ENCODE peak calls at places on chromosomes 16 and 17, in seven cellular contexts. Z, P, U, Q, G, O and N are unnamed samples.

GRCh38 chr17:17036520-17036998 is 5.7 kb upstream of the MPRIP start:
- DNase-seq in Z (no peak), P (no peak), U (peak; percentile 67), Q (no peak), G (no peak), O (no peak), N (no peak)

GRCh38 chr17:80545499-80545826 is 825 bp downstream of the RPTOR start:
- DNase-seq in Z (no peak), P (no peak), U (no peak), Q (no peak), G (peak; percentile 39), O (no peak), N (no peak)

GRCh38 chr17:48930435-48930873 is 14.2 kb downstream of the SNF8 start:
- DNase-seq in Z (no peak), P (no peak), U (no peak), Q (no peak), G (no peak), O (no peak), N (no peak)

GRCh38 chr16:76535-77272 is 1.3 kb upstream of the MPG start:
- DNase-seq in Z (peak; percentile 89), P (no peak), U (peak; percentile 88), Q (peak; percentile 88), G (peak; percentile 64), O (no peak), N (no peak)

GRCh38 chr17:31690118-31690517 is 168.9 kb downstream of the COPRS start:
- DNase-seq in Z (no peak), P (no peak), U (no peak), Q (no peak), G (no peak), O (no peak), N (no peak)

GRCh38 chr17:45223541-45224528 is 2.1 kb downstream of the FMNL1 start:
- DNase-seq in Z (no peak), P (no peak), U (no peak), Q (no peak), G (no peak), O (no peak), N (no peak)

GRCh38 chr17:1617620-1618174 is 10.9 kb downstream of the SLC43A2 start:
- DNase-seq in Z (no peak), P (no peak), U (peak; percentile 28), Q (no peak), G (peak; percentile 49), O (peak; percentile 65), N (no peak)

GRCh38 chr16:78122774-78123315 is 23.4 kb downstream of the WWOX start:
- DNase-seq in Z (no peak), P (no peak), U (no peak), Q (no peak), G (peak; percentile 41), O (peak; percentile 11), N (peak; percentile 47)

GRCh38 chr17:30449480-30449879 is 27.7 kb upstream of the GOSR1 start:
- DNase-seq in Z (no peak), P (no peak), U (peak; percentile 26), Q (no peak), G (no peak), O (no peak), N (no peak)

GRCh38 chr17:9211133-9211765 is 189.9 kb downstream of the NTN1 start:
- DNase-seq in Z (peak; percentile 27), P (no peak), U (no peak), Q (no peak), G (no peak), O (no peak), N (no peak)

GRCh38 chr16:9447195-9447551 is 355.7 kb downstream of the HAPSTR1 start:
- DNase-seq in Z (no peak), P (no peak), U (no peak), Q (peak; percentile 74), G (no peak), O (no peak), N (no peak)

GRCh38 chr17:332558-333322 is 19.9 kb downstream of the RPH3AL start:
- DNase-seq in Z (peak; percentile 82), P (no peak), U (peak; percentile 23), Q (no peak), G (no peak), O (peak; percentile 18), N (no peak)

GRCh38 chr16:53031323-53031942 is 21.3 kb downstream of the CHD9NB start:
- DNase-seq in Z (no peak), P (no peak), U (no peak), Q (no peak), G (peak; percentile 31), O (no peak), N (no peak)

GRCh38 chr16:89104930-89105571 is 11.4 kb downstream of the ACSF3 start:
- DNase-seq in Z (peak; percentile 60), P (no peak), U (no peak), Q (no peak), G (no peak), O (no peak), N (peak; percentile 87)

GRCh38 chr16:30997887-30998711 is 12.3 kb downstream of the STX1B start:
- DNase-seq in Z (no peak), P (no peak), U (no peak), Q (no peak), G (peak; percentile 92), O (no peak), N (no peak)

GRCh38 chr16:77298638-77299360 is 99.6 kb downstream of the SYCE1L start:
- DNase-seq in Z (no peak), P (no peak), U (peak; percentile 45), Q (no peak), G (peak; percentile 63), O (peak; percentile 89), N (no peak)

GRCh38 chr17:82520041-82520910 is 744 bp downstream of the FOXK2 start:
- DNase-seq in Z (peak; percentile 80), P (peak; percentile 58), U (no peak), Q (peak; percentile 20), G (no peak), O (no peak), N (peak; percentile 45)

GRCh38 chr17:19672009-19672837 is 23.7 kb downstream of the ALDH3A2 start:
- DNase-seq in Z (peak; percentile 72), P (peak; percentile 1), U (peak; percentile 43), Q (peak; percentile 48), G (no peak), O (no peak), N (no peak)

GRCh38 chr17:57527437-57528083 is 217.5 kb downstream of the CCDC182 start:
- DNase-seq in Z (no peak), P (no peak), U (no peak), Q (no peak), G (no peak), O (no peak), N (peak; percentile 42)

GRCh38 chr16:48498761-48499600 is 111.0 kb downstream of the N4BP1 start:
- DNase-seq in Z (no peak), P (no peak), U (peak; percentile 62), Q (no peak), G (peak; percentile 42), O (peak; percentile 64), N (no peak)

GRCh38 chr17:73357318-73357717 is 45.5 kb upstream of the CDC42EP4 start:
- DNase-seq in Z (no peak), P (no peak), U (no peak), Q (peak; percentile 45), G (no peak), O (no peak), N (no peak)

GRCh38 chr17:74742978-74743545 is 5.4 kb upstream of the NHERF1 start:
- DNase-seq in Z (no peak), P (no peak), U (no peak), Q (peak; percentile 7), G (no peak), O (no peak), N (no peak)

GRCh38 chr17:57972151-57972550 is 15.9 kb downstream of the VEZF1 start:
- DNase-seq in Z (no peak), P (no peak), U (no peak), Q (no peak), G (no peak), O (no peak), N (no peak)

GRCh38 chr16:57159447-57159846 is 26.4 kb downstream of the PSME3IP1 start:
- DNase-seq in Z (no peak), P (no peak), U (no peak), Q (no peak), G (no peak), O (no peak), N (no peak)

GRCh38 chr17:16342979-16343378 is 10.3 kb downstream of the CENPV start:
- DNase-seq in Z (no peak), P (no peak), U (no peak), Q (no peak), G (no peak), O (no peak), N (no peak)

GRCh38 chr17:29042679-29043538 is at the start of gene PIPOX:
- DNase-seq in Z (no peak), P (peak; percentile 81), U (no peak), Q (no peak), G (no peak), O (no peak), N (peak; percentile 39)
- TF ChIP-seq CTCF in Z (peak; percentile 10), P (peak; percentile 26), U (no peak), Q (no peak), G (no peak), O (no peak), N (no peak)

GRCh38 chr17:21275579-21276339 is 8.8 kb upstream of the MAP2K3 start:
- DNase-seq in Z (peak; percentile 98), P (peak; percentile 98), U (peak; percentile 91), Q (peak; percentile 95), G (peak; percentile 94), O (no peak), N (peak; percentile 98)
- TF ChIP-seq CTCF in Z (no peak), P (peak; percentile 17), U (no peak), Q (peak; percentile 34), G (no peak), O (no peak), N (no peak)

GRCh38 chr16:80852261-80852872 is 48.0 kb upstream of the CDYL2 start:
- DNase-seq in Z (no peak), P (peak; percentile 54), U (no peak), Q (no peak), G (peak; percentile 5), O (no peak), N (peak; percentile 20)
- TF ChIP-seq CTCF in Z (no peak), P (peak; percentile 17), U (peak; percentile 6), Q (peak; percentile 31), G (peak; percentile 11), O (peak; percentile 53), N (peak; percentile 51)

GRCh38 chr17:60169921-60170817 is 20.4 kb downstream of the CA4 start:
- DNase-seq in Z (no peak), P (no peak), U (no peak), Q (peak; percentile 67), G (no peak), O (peak; percentile 18), N (no peak)
- TF ChIP-seq CTCF in Z (no peak), P (no peak), U (no peak), Q (peak; percentile 12), G (no peak), O (no peak), N (no peak)

GRCh38 chr17:71392715-71393567 is 727.9 kb upstream of the SOX9 start:
- DNase-seq in Z (no peak), P (no peak), U (no peak), Q (no peak), G (peak; percentile 13), O (no peak), N (no peak)

GRCh38 chr17:71399649-71400048 is 721.2 kb upstream of the SOX9 start:
- DNase-seq in Z (no peak), P (no peak), U (no peak), Q (no peak), G (no peak), O (no peak), N (no peak)

GRCh38 chr17:71402007-71402406 is 718.8 kb upstream of the SOX9 start:
- DNase-seq in Z (no peak), P (no peak), U (no peak), Q (no peak), G (no peak), O (no peak), N (no peak)

GRCh38 chr17:71398706-71399620 is 721.9 kb upstream of the SOX9 start:
- DNase-seq in Z (no peak), P (no peak), U (no peak), Q (no peak), G (no peak), O (no peak), N (no peak)

GRCh38 chr17:71396711-71397110 is 724.1 kb upstream of the SOX9 start:
- DNase-seq in Z (no peak), P (no peak), U (no peak), Q (no peak), G (no peak), O (no peak), N (no peak)
- TF ChIP-seq CTCF in Z (no peak), P (no peak), U (no peak), Q (no peak), G (no peak), O (no peak), N (no peak)